ENCODE peak calls at places on chromosomes 4 and X, in ten cellular contexts. P is ovary, O is A549, D is sigmoid colon, F is suprapubic skin, R is tibial nerve, Q is K562, N is stomach, I is GM12878, H is upper lobe of left lung. S is an unnamed sample.

GRCh38 chr4:10773010-10773409 is 88.4 kb upstream of the CLNK start:
- DNase-seq in P (no peak), O (no peak), D (no peak), F (no peak), R (no peak), Q (no peak), N (no peak), I (no peak), H (no peak), S (no peak)

GRCh38 chrX:71870337-71871098 is 40.1 kb upstream of the NHSL2 start:
- DNase-seq in P (no peak), O (peak; percentile 16), D (no peak), F (no peak), R (no peak), Q (peak; percentile 26), N (no peak), I (no peak), H (no peak), S (no peak)

GRCh38 chrX:3939967-3940610 is 226.6 kb upstream of the PRKX start:
- DNase-seq in P (no peak), O (no peak), D (no peak), F (no peak), R (no peak), Q (peak; percentile 15), N (no peak), I (no peak), H (no peak), S (no peak)

GRCh38 chrX:21798677-21799219 is 40.7 kb upstream of the MBTPS2 start:
- DNase-seq in P (no peak), O (peak; percentile 9), D (no peak), F (no peak), R (no peak), Q (no peak), N (peak; percentile 26), I (no peak), H (no peak), S (no peak)

GRCh38 chr4:123077330-123077729 is 154.9 kb upstream of the NUDT6 start:
- DNase-seq in P (no peak), O (no peak), D (no peak), F (no peak), R (no peak), Q (peak; percentile 7), N (no peak), I (no peak), H (no peak), S (no peak)

GRCh38 chrX:6311540-6311939 is 82.9 kb upstream of the NLGN4X start:
- DNase-seq in P (no peak), O (no peak), D (no peak), F (no peak), R (no peak), Q (no peak), N (no peak), I (no peak), H (no peak), S (no peak)

GRCh38 chr4:53943345-53944085 is 120.9 kb downstream of the CHIC2 start:
- DNase-seq in P (no peak), O (no peak), D (no peak), F (no peak), R (no peak), Q (no peak), N (no peak), I (no peak), H (no peak), S (no peak)

GRCh38 chr4:177681902-177682301 is 239.7 kb upstream of the AGA start:
- DNase-seq in P (no peak), O (no peak), D (no peak), F (no peak), R (no peak), Q (no peak), N (no peak), I (no peak), H (no peak), S (no peak)

GRCh38 chrX:93985621-93986020 is 311.6 kb downstream of the FAM133A start:
- DNase-seq in P (no peak), O (no peak), D (no peak), F (no peak), R (no peak), Q (no peak), N (no peak), I (no peak), H (no peak), S (no peak)

GRCh38 chr4:78057600-78058560 is 757 bp downstream of the FRAS1 start:
- DNase-seq in P (peak; percentile 24), O (peak; percentile 10), D (peak; percentile 75), F (peak; percentile 81), R (peak; percentile 21), Q (no peak), N (peak; percentile 34), I (no peak), H (peak; percentile 86), S (peak; percentile 40)

GRCh38 chrX:63784346-63784901 is 590 bp downstream of the ARHGEF9 start:
- DNase-seq in P (peak; percentile 21), O (no peak), D (no peak), F (no peak), R (no peak), Q (no peak), N (no peak), I (no peak), H (no peak), S (peak; percentile 17)

GRCh38 chr4:11489449-11490083 is 60.9 kb upstream of the HS3ST1 start:
- DNase-seq in P (no peak), O (no peak), D (no peak), F (no peak), R (no peak), Q (no peak), N (no peak), I (no peak), H (no peak), S (no peak)

GRCh38 chr4:56976878-56977320 is 507 bp downstream of the NOA1 start:
- DNase-seq in P (no peak), O (peak; percentile 12), D (peak; percentile 71), F (no peak), R (no peak), Q (peak; percentile 46), N (peak; percentile 80), I (no peak), H (peak; percentile 94), S (peak; percentile 76)

GRCh38 chrX:19840899-19841648 is 46.3 kb downstream of the SH3KBP1 start:
- DNase-seq in P (no peak), O (no peak), D (no peak), F (no peak), R (no peak), Q (peak; percentile 37), N (no peak), I (peak; percentile 64), H (no peak), S (no peak)

GRCh38 chr4:151325320-151326246 is at the start of gene SH3D19:
- DNase-seq in P (peak; percentile 74), O (peak; percentile 61), D (peak; percentile 89), F (peak; percentile 84), R (peak; percentile 23), Q (no peak), N (peak; percentile 75), I (no peak), H (peak; percentile 92), S (peak; percentile 88)

GRCh38 chr4:158930573-158930972 is 161.7 kb downstream of the FNIP2 start:
- DNase-seq in P (no peak), O (no peak), D (no peak), F (no peak), R (no peak), Q (peak; percentile 24), N (no peak), I (no peak), H (no peak), S (no peak)
- TF ChIP-seq EP300 in P (no peak), O (no peak), D (no peak), F (no peak), R (no peak), Q (no peak), N (no peak), I (no peak), H (no peak), S (no peak)

GRCh38 chr4:186759990-186760389 is 36.3 kb upstream of the FAT1 start:
- DNase-seq in P (no peak), O (no peak), D (no peak), F (no peak), R (no peak), Q (peak; percentile 55), N (no peak), I (no peak), H (no peak), S (no peak)

GRCh38 chr4:186760576-186760975 is 36.9 kb upstream of the FAT1 start:
- DNase-seq in P (no peak), O (no peak), D (no peak), F (no peak), R (no peak), Q (no peak), N (no peak), I (no peak), H (no peak), S (no peak)

GRCh38 chr4:186758929-186759682 is 35.5 kb upstream of the FAT1 start:
- DNase-seq in P (no peak), O (no peak), D (no peak), F (no peak), R (no peak), Q (peak; percentile 85), N (no peak), I (no peak), H (peak; percentile 34), S (no peak)

GRCh38 chr4:186755550-186756519 is 32.2 kb upstream of the FAT1 start:
- DNase-seq in P (no peak), O (no peak), D (no peak), F (no peak), R (no peak), Q (no peak), N (no peak), I (no peak), H (no peak), S (peak; percentile 22)

GRCh38 chr4:186757696-186758330 is 34.2 kb upstream of the FAT1 start:
- DNase-seq in P (no peak), O (no peak), D (no peak), F (no peak), R (no peak), Q (no peak), N (no peak), I (no peak), H (no peak), S (no peak)
- H3K4me1 ChIP-seq in P (no peaks in the 10 kb centered on the region), O (peaks cover 6% of the 10 kb centered on the region), D (no peaks in the 10 kb centered on the region), F (no peaks in the 10 kb centered on the region), R (no peaks in the 10 kb centered on the region), Q (no peaks in the 10 kb centered on the region), N (no peaks in the 10 kb centered on the region), I (no peaks in the 10 kb centered on the region), H (no peaks in the 10 kb centered on the region), S (no peaks in the 10 kb centered on the region)

DNA sequence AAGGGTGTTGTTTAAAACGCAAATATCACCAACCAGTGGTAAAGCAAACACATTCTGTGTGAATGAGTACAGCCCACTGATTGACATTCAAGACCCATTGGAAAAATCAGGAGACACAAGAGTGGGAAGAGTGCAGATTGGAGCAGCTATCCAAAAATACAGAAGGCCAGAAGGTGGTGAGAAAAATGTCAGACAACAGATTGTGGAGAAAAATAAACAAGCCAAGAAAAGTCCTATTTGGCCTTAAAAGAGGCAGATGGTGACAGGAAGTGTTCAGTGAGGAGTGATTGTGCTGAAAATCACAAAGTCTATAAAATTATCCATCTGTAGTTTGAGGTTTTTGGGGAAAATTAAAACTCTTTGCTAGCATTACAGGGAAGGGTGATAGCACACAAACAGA is 39.3 kb downstream of the CPE start:
- DNase-seq in P (no peak), O (no peak), D (no peak), F (no peak), R (no peak), Q (no peak), N (no peak), I (no peak), H (no peak), S (no peak)
- TF ChIP-seq POLR2A in P (no peak), O (no peak), D (no peak), F (no peak), R (no peak), Q (no peak), N (no peak), I (no peak), H (no peak), S (no peak)

GRCh38 chr4:99205104-99205979 is 13.7 kb downstream of the ADH6 start:
- DNase-seq in P (no peak), O (no peak), D (no peak), F (no peak), R (no peak), Q (no peak), N (no peak), I (no peak), H (no peak), S (peak; percentile 32)
- TF ChIP-seq EP300 in P (no peak), O (no peak), D (no peak), F (no peak), R (peak; percentile 89), Q (no peak), N (no peak), I (no peak), H (no peak), S (no peak)

S was measured in transverse colon.